ENCODE peak calls at places on chromosomes 1 and 21, in four cellular contexts. H, Z, E and O are unnamed samples.

GRCh38 chr1:176696109-176696508 is 233.1 kb downstream of the PAPPA2 start:
- DNase-seq in E (peak; percentile 47), H (peak; percentile 34), Z (no peak), O (no peak)

GRCh38 chr1:31755850-31756492 is 8.2 kb downstream of the ADGRB2 start:
- DNase-seq in Z (no peak), H (peak; percentile 84), E (no peak), O (no peak)

GRCh38 chr1:26548841-26549240 is 19.3 kb downstream of the RPS6KA1 start:
- DNase-seq in E (no peak), H (no peak), Z (no peak), O (no peak)

GRCh38 chr1:36761073-36761472 is 273.2 kb downstream of the GRIK3 start:
- DNase-seq in E (no peak), Z (no peak), H (no peak), O (no peak)

GRCh38 chr1:172277277-172277676 is 143.2 kb upstream of the C1orf105 start:
- DNase-seq in H (no peak), E (no peak), Z (no peak), O (no peak)

GRCh38 chr1:22053018-22053860 is 730 bp downstream of the CDC42 start:
- DNase-seq in E (peak; percentile 87), Z (peak; percentile 39), H (peak; percentile 82), O (peak; percentile 42)

GRCh38 chr21:37458669-37459276 is 92.2 kb downstream of the DYRK1A start:
- DNase-seq in H (peak; percentile 39), Z (no peak), E (no peak), O (no peak)

GRCh38 chr1:169896013-169896412 is 2.3 kb upstream of the SCYL3 start:
- DNase-seq in E (no peak), H (no peak), Z (no peak), O (no peak)

GRCh38 chr1:1540015-1540816 is at the start of gene TMEM240:
- DNase-seq in H (no peak), E (peak; percentile 81), Z (peak; percentile 9), O (peak; percentile 73)

GRCh38 chr1:26761217-26761616 is 26.5 kb upstream of the PIGV start:
- DNase-seq in H (no peak), E (no peak), Z (no peak), O (no peak)

GRCh38 chr1:227740401-227740960 is 5.2 kb downstream of the SNAP47 start:
- DNase-seq in E (no peak), H (no peak), Z (no peak), O (no peak)

GRCh38 chr1:232145768-232146167 is 484.2 kb downstream of the SIPA1L2 start:
- DNase-seq in H (no peak), Z (no peak), E (no peak), O (no peak)

GRCh38 chr1:223704921-223705878 is 7.1 kb upstream of the CAPN2 start:
- DNase-seq in Z (no peak), H (peak; percentile 51), E (peak; percentile 47), O (no peak)

GRCh38 chr21:35375115-35375514 is 326.0 kb upstream of the RUNX1 start:
- DNase-seq in H (no peak), E (peak; percentile 68), Z (no peak), O (no peak)

GRCh38 chr1:43440358-43440757 is 13.4 kb downstream of the HYI start:
- DNase-seq in Z (no peak), E (no peak), H (no peak), O (no peak)

GRCh38 chr21:8993943-8994639 is 1527.3 kb upstream of the TPTE start:
- DNase-seq in E (no peak), Z (no peak), H (no peak), O (no peak)

GRCh38 chr1:109282497-109282951 is 421 bp downstream of the PSRC1 start:
- DNase-seq in Z (no peak), E (no peak), H (no peak), O (no peak)

GRCh38 chr21:34630536-34631143 is 15.7 kb upstream of the RCAN1 start:
- DNase-seq in H (peak; percentile 78), E (peak; percentile 61), Z (no peak), O (no peak)

GRCh38 chr1:27071049-27071416 is 58.4 kb upstream of the TENT5B start:
- DNase-seq in H (peak; percentile 55), Z (no peak), E (peak; percentile 36), O (no peak)

GRCh38 chr1:30068787-30069472 is 654.5 kb downstream of the MATN1 start:
- DNase-seq in E (no peak), Z (no peak), H (no peak), O (no peak)

GRCh38 chr1:152448496-152448895 is 34.4 kb upstream of the CRNN start:
- DNase-seq in H (no peak), Z (no peak), E (no peak), O (no peak)

GRCh38 chr1:13585996-13586395 is 2.4 kb downstream of the PDPN start:
- DNase-seq in Z (no peak), E (no peak), H (no peak), O (no peak)

GRCh38 chr1:13589403-13589802 is 5.8 kb downstream of the PDPN start:
- DNase-seq in E (no peak), Z (no peak), H (no peak), O (no peak)

GRCh38 chr1:13587256-13588030 is 3.8 kb downstream of the PDPN start:
- DNase-seq in E (no peak), H (peak; percentile 5), Z (no peak), O (no peak)

GRCh38 chr1:13590486-13590885 is 6.9 kb downstream of the PDPN start:
- DNase-seq in H (no peak), Z (no peak), E (no peak), O (no peak)

GRCh38 chr1:13588946-13589345 is 5.3 kb downstream of the PDPN start:
- DNase-seq in Z (no peak), H (no peak), E (no peak), O (no peak)
- H3K27ac ChIP-seq in Z (no peak overlapping the region), H (no peak overlapping the region), E (no peak overlapping the region), O (no peak overlapping the region)

DNA sequence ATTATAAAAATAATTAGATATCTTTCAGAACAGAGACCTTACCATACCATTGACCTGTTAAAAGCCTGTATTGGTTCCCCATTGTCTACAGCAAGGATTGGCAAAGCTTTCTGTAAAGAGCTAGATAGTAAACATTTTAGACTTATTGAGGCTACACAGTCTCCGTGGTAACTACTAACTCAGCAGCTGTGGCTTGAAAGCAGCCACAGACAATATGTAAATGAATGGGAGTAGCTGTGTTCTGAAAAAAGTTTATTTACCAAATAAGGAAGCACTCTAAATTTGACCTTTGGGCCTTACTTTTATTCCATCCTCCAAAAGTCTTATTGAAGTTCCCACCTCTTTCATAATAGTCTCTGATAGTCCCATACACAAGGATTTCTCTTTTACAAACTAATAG is 39.7 kb downstream of the NUP210L start:
- DNase-seq in Z (no peak), E (peak; percentile 18), H (no peak), O (no peak)
- H3K27ac ChIP-seq in Z (no peak overlapping the region), E (no peak overlapping the region), H (no peak overlapping the region), O (no peak overlapping the region)

GRCh38 chr1:236862231-236862591 is 67.1 kb downstream of the MTR start:
- DNase-seq in H (no peak), Z (no peak), E (no peak), O (no peak)
- H3K27ac ChIP-seq in H (no peak overlapping the region), Z (no peak overlapping the region), E (peak overlapping the region; percentile 74), O (no peak overlapping the region)

GRCh38 chr1:16186655-16187235 is 25.7 kb downstream of the ARHGEF19 start:
- DNase-seq in E (no peak), Z (no peak), H (no peak), O (no peak)

GRCh38 chr1:16183157-16183556 is 27.3 kb upstream of the EPHA2 start:
- DNase-seq in Z (no peak), H (no peak), E (peak; percentile 72), O (no peak)

GRCh38 chr1:16183765-16184556 is 28.1 kb upstream of the EPHA2 start:
- DNase-seq in H (no peak), Z (no peak), E (no peak), O (no peak)

GRCh38 chr1:16181887-16182719 is 26.2 kb upstream of the EPHA2 start:
- DNase-seq in Z (no peak), E (peak; percentile 95), H (peak; percentile 89), O (no peak)

GRCh38 chr1:16184557-16185303 is 27.7 kb downstream of the ARHGEF19 start:
- DNase-seq in E (no peak), Z (no peak), H (no peak), O (no peak)
- H3K27ac ChIP-seq in E (no peak overlapping the region), Z (no peak overlapping the region), H (no peak overlapping the region), O (no peak overlapping the region)

GRCh38 chr1:15007368-15007767 is 146.2 kb upstream of the TMEM51 start:
- DNase-seq in E (no peak), H (no peak), Z (no peak), O (no peak)
- H3K27ac ChIP-seq in E (no peak overlapping the region), H (no peak overlapping the region), Z (no peak overlapping the region), O (no peak overlapping the region)

DNA sequence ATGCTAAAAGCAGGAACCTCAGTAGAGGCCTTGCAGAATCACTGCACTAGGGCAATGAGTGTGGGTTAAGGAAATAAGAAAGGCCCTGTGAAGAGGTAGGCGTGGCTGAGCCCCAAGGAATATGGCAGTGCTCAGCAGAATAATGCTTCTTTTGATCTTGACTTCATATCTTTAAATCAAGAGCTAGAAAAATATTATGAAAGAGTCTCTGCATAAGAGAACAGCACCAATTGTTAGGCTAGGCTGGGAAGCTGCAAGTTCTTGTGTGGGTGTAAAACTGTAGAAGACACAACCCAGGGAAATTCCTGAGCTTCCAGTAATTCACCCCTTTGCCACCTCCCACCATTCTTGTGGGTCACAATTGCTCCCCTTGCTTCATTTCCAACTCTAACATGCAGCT is 50.0 kb downstream of the CLCA4 start:
- DNase-seq in Z (no peak), H (no peak), E (no peak), O (no peak)
- H3K27ac ChIP-seq in Z (no peak overlapping the region), H (no peak overlapping the region), E (no peak overlapping the region), O (no peak overlapping the region)

DNA sequence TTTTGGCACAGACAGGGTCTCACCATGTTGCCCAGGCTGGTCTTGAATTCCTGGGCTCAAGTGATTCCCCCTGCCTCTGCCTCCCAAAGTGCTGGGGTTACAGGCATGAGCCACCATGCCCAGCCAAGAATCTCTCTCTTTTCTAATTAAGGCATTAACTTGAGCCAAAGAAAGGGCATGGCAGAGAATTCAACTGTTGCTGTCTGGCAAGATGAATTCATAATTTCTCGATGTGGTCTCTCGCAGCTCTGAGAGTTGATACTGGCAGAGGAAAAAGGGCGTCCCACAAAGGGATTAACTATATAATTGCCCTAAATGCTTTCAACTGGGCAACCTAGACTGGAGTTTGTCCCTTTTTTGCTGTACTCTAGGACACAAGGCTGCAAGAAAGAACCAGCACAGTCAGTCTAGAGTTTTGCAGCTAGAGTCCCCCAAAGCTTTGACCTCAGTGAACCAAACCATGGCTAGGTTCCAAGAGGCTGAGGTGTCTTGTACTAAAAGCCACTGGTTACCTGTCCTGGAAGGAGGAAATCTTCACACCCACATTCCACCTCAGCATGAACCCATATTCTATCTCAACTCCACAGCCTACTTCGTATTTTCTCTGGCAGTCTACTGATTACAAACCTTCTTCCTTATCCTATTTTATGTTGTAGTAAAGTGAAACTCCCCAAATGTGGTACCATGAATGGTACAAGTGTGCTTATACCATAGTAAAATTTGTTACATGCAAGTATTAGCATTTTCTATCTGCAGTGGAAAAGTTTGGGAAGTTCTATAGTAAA is 51.3 kb downstream of the OPTC start:
- DNase-seq in Z (no peak), E (no peak), H (no peak), O (no peak)
- H3K27ac ChIP-seq in Z (no peak overlapping the region), E (no peak overlapping the region), H (no peak overlapping the region), O (no peak overlapping the region)

GRCh38 chr1:205598841-205599666 is 32.8 kb downstream of the ELK4 start:
- DNase-seq in E (peak; percentile 94), Z (no peak), H (no peak), O (no peak)
- H3K27ac ChIP-seq in E (peak overlapping the region; percentile 56), Z (no peak overlapping the region), H (no peak overlapping the region), O (no peak overlapping the region)